ENCODE peak calls at places on chromosomes 7 and 10, in nine cellular contexts. One of them, this sample, is unnamed.

GRCh38 chr7:16028651-16029050 is 342.2 kb upstream of the MEOX2 start:
- DNase-seq in kidney: no peak
- DNase-seq in hepatocyte: no peak
- DNase-seq in lower lobe of right lung: no peak
- DNase-seq in brain microvascular endothelial cell: no peak
- DNase-seq in AG10803: peak
- DNase-seq in CD8-positive, alpha-beta T cell: no peak
- DNase-seq in PC-3: no peak
- DNase-seq in adrenal gland: no peak
- DNase-seq in this sample: no peak

GRCh38 chr7:130112662-130113425 is 42.5 kb downstream of the KLHDC10 start:
- DNase-seq in AG10803: no peak
- DNase-seq in PC-3: no peak
- DNase-seq in adrenal gland: no peak
- DNase-seq in lower lobe of right lung: no peak
- DNase-seq in kidney: no peak
- DNase-seq in hepatocyte: no peak
- DNase-seq in brain microvascular endothelial cell: no peak
- DNase-seq in CD8-positive, alpha-beta T cell: no peak
- DNase-seq in this sample: no peak

GRCh38 chr10:114682121-114682520 is 24.0 kb upstream of the ABLIM1 start:
- DNase-seq in PC-3: no peak
- DNase-seq in hepatocyte: no peak
- DNase-seq in CD8-positive, alpha-beta T cell: no peak
- DNase-seq in AG10803: no peak
- DNase-seq in adrenal gland: no peak
- DNase-seq in brain microvascular endothelial cell: no peak
- DNase-seq in kidney: no peak
- DNase-seq in lower lobe of right lung: no peak
- DNase-seq in this sample: no peak

GRCh38 chr10:79387466-79387973 is 40.3 kb downstream of the PPIF start:
- DNase-seq in CD8-positive, alpha-beta T cell: no peak
- DNase-seq in adrenal gland: no peak
- DNase-seq in AG10803: no peak
- DNase-seq in lower lobe of right lung: no peak
- DNase-seq in PC-3: no peak
- DNase-seq in brain microvascular endothelial cell: no peak
- DNase-seq in kidney: peak
- DNase-seq in hepatocyte: no peak
- DNase-seq in this sample: no peak

GRCh38 chr10:96666738-96667137 is 53.6 kb downstream of the PIK3AP1 start:
- DNase-seq in PC-3: no peak
- DNase-seq in AG10803: no peak
- DNase-seq in hepatocyte: no peak
- DNase-seq in kidney: no peak
- DNase-seq in CD8-positive, alpha-beta T cell: no peak
- DNase-seq in adrenal gland: no peak
- DNase-seq in brain microvascular endothelial cell: no peak
- DNase-seq in lower lobe of right lung: no peak
- DNase-seq in this sample: no peak

GRCh38 chr7:114652041-114652440 is 237.4 kb downstream of the FOXP2 start:
- DNase-seq in AG10803: no peak
- DNase-seq in PC-3: no peak
- DNase-seq in brain microvascular endothelial cell: no peak
- DNase-seq in kidney: no peak
- DNase-seq in hepatocyte: no peak
- DNase-seq in CD8-positive, alpha-beta T cell: no peak
- DNase-seq in adrenal gland: no peak
- DNase-seq in lower lobe of right lung: no peak
- DNase-seq in this sample: no peak

GRCh38 chr7:74029094-74029785 is 1.3 kb downstream of the ELN start:
- DNase-seq in brain microvascular endothelial cell: no peak
- DNase-seq in kidney: peak
- DNase-seq in adrenal gland: no peak
- DNase-seq in CD8-positive, alpha-beta T cell: no peak
- DNase-seq in hepatocyte: no peak
- DNase-seq in PC-3: no peak
- DNase-seq in lower lobe of right lung: no peak
- DNase-seq in AG10803: no peak
- DNase-seq in this sample: no peak

GRCh38 chr10:72010234-72010992 is 46.2 kb downstream of the CHST3 start:
- DNase-seq in kidney: no peak
- DNase-seq in lower lobe of right lung: no peak
- DNase-seq in hepatocyte: no peak
- DNase-seq in AG10803: peak
- DNase-seq in brain microvascular endothelial cell: no peak
- DNase-seq in adrenal gland: no peak
- DNase-seq in CD8-positive, alpha-beta T cell: no peak
- DNase-seq in PC-3: no peak
- DNase-seq in this sample: no peak

GRCh38 chr10:24650669-24651391 is 72.9 kb downstream of the ARHGAP21 start:
- DNase-seq in brain microvascular endothelial cell: no peak
- DNase-seq in AG10803: no peak
- DNase-seq in adrenal gland: no peak
- DNase-seq in CD8-positive, alpha-beta T cell: no peak
- DNase-seq in hepatocyte: no peak
- DNase-seq in kidney: no peak
- DNase-seq in lower lobe of right lung: no peak
- DNase-seq in PC-3: no peak
- DNase-seq in this sample: no peak

GRCh38 chr10:133257489-133258065 is 19.1 kb downstream of the ADAM8 start:
- DNase-seq in kidney: peak
- DNase-seq in hepatocyte: peak
- DNase-seq in adrenal gland: peak
- DNase-seq in brain microvascular endothelial cell: no peak
- DNase-seq in CD8-positive, alpha-beta T cell: no peak
- DNase-seq in lower lobe of right lung: peak
- DNase-seq in PC-3: peak
- DNase-seq in AG10803: peak
- DNase-seq in this sample: peak
- TF ChIP-seq CTCF in kidney: peak
- TF ChIP-seq CTCF in hepatocyte: peak
- TF ChIP-seq CTCF in adrenal gland: peak
- TF ChIP-seq CTCF in brain microvascular endothelial cell: peak
- TF ChIP-seq CTCF in CD8-positive, alpha-beta T cell: no peak
- TF ChIP-seq CTCF in lower lobe of right lung: peak
- TF ChIP-seq CTCF in PC-3: peak
- TF ChIP-seq CTCF in AG10803: peak
- TF ChIP-seq CTCF in this sample: peak

GRCh38 chr10:133007360-133007858 is 65.0 kb upstream of the CFAP46 start:
- DNase-seq in CD8-positive, alpha-beta T cell: no peak
- DNase-seq in hepatocyte: no peak
- DNase-seq in lower lobe of right lung: no peak
- DNase-seq in AG10803: no peak
- DNase-seq in adrenal gland: no peak
- DNase-seq in brain microvascular endothelial cell: no peak
- DNase-seq in PC-3: no peak
- DNase-seq in kidney: peak
- DNase-seq in this sample: no peak

GRCh38 chr10:133008196-133008595 is 65.8 kb upstream of the CFAP46 start:
- DNase-seq in CD8-positive, alpha-beta T cell: no peak
- DNase-seq in AG10803: no peak
- DNase-seq in adrenal gland: no peak
- DNase-seq in brain microvascular endothelial cell: no peak
- DNase-seq in lower lobe of right lung: no peak
- DNase-seq in hepatocyte: no peak
- DNase-seq in kidney: peak
- DNase-seq in PC-3: no peak
- DNase-seq in this sample: no peak

GRCh38 chr10:133010095-133010837 is 67.9 kb upstream of the CFAP46 start:
- DNase-seq in brain microvascular endothelial cell: no peak
- DNase-seq in adrenal gland: no peak
- DNase-seq in CD8-positive, alpha-beta T cell: no peak
- DNase-seq in hepatocyte: no peak
- DNase-seq in lower lobe of right lung: no peak
- DNase-seq in PC-3: no peak
- DNase-seq in AG10803: no peak
- DNase-seq in kidney: peak
- DNase-seq in this sample: no peak

GRCh38 chr10:133008736-133009135 is 66.4 kb upstream of the CFAP46 start:
- DNase-seq in adrenal gland: no peak
- DNase-seq in AG10803: no peak
- DNase-seq in PC-3: no peak
- DNase-seq in lower lobe of right lung: no peak
- DNase-seq in CD8-positive, alpha-beta T cell: no peak
- DNase-seq in kidney: peak
- DNase-seq in hepatocyte: no peak
- DNase-seq in brain microvascular endothelial cell: no peak
- DNase-seq in this sample: no peak

GRCh38 chr10:133009218-133009954 is 67.0 kb upstream of the CFAP46 start:
- DNase-seq in CD8-positive, alpha-beta T cell: no peak
- DNase-seq in adrenal gland: peak
- DNase-seq in PC-3: peak
- DNase-seq in kidney: peak
- DNase-seq in hepatocyte: peak
- DNase-seq in brain microvascular endothelial cell: no peak
- DNase-seq in lower lobe of right lung: peak
- DNase-seq in AG10803: no peak
- DNase-seq in this sample: peak
- H3K4me3 ChIP-seq in CD8-positive, alpha-beta T cell: no peak
- H3K4me3 ChIP-seq in adrenal gland: no peak
- H3K4me3 ChIP-seq in PC-3: no peak
- H3K4me3 ChIP-seq in kidney: no peak
- H3K4me3 ChIP-seq in hepatocyte: no peak
- H3K4me3 ChIP-seq in brain microvascular endothelial cell: no peak
- H3K4me3 ChIP-seq in lower lobe of right lung: peak
- H3K4me3 ChIP-seq in AG10803: no peak
- H3K4me3 ChIP-seq in this sample: no peak

GRCh38 chr7:78437118-78437517 is 638.5 kb downstream of the PHTF2 start:
- DNase-seq in AG10803: peak
- DNase-seq in kidney: no peak
- DNase-seq in adrenal gland: no peak
- DNase-seq in lower lobe of right lung: no peak
- DNase-seq in brain microvascular endothelial cell: no peak
- DNase-seq in PC-3: no peak
- DNase-seq in CD8-positive, alpha-beta T cell: no peak
- DNase-seq in hepatocyte: no peak
- DNase-seq in this sample: no peak

GRCh38 chr7:78441737-78442136 is 643.2 kb downstream of the PHTF2 start:
- DNase-seq in lower lobe of right lung: no peak
- DNase-seq in kidney: no peak
- DNase-seq in PC-3: no peak
- DNase-seq in AG10803: no peak
- DNase-seq in brain microvascular endothelial cell: no peak
- DNase-seq in CD8-positive, alpha-beta T cell: no peak
- DNase-seq in hepatocyte: no peak
- DNase-seq in adrenal gland: no peak
- DNase-seq in this sample: no peak

GRCh38 chr7:78435355-78435754 is 636.8 kb downstream of the PHTF2 start:
- DNase-seq in lower lobe of right lung: no peak
- DNase-seq in adrenal gland: no peak
- DNase-seq in kidney: no peak
- DNase-seq in CD8-positive, alpha-beta T cell: no peak
- DNase-seq in hepatocyte: no peak
- DNase-seq in PC-3: no peak
- DNase-seq in AG10803: peak
- DNase-seq in brain microvascular endothelial cell: no peak
- DNase-seq in this sample: no peak

GRCh38 chr7:78434281-78434680 is 635.7 kb downstream of the PHTF2 start:
- DNase-seq in brain microvascular endothelial cell: no peak
- DNase-seq in kidney: no peak
- DNase-seq in hepatocyte: no peak
- DNase-seq in adrenal gland: no peak
- DNase-seq in lower lobe of right lung: no peak
- DNase-seq in CD8-positive, alpha-beta T cell: no peak
- DNase-seq in PC-3: no peak
- DNase-seq in AG10803: no peak
- DNase-seq in this sample: no peak

GRCh38 chr7:78438433-78438832 is 639.9 kb downstream of the PHTF2 start:
- DNase-seq in hepatocyte: no peak
- DNase-seq in AG10803: no peak
- DNase-seq in CD8-positive, alpha-beta T cell: no peak
- DNase-seq in PC-3: no peak
- DNase-seq in brain microvascular endothelial cell: no peak
- DNase-seq in adrenal gland: no peak
- DNase-seq in kidney: no peak
- DNase-seq in lower lobe of right lung: no peak
- DNase-seq in this sample: no peak
- TF ChIP-seq CTCF in hepatocyte: no peak
- TF ChIP-seq CTCF in AG10803: no peak
- TF ChIP-seq CTCF in CD8-positive, alpha-beta T cell: no peak
- TF ChIP-seq CTCF in PC-3: no peak
- TF ChIP-seq CTCF in brain microvascular endothelial cell: no peak
- TF ChIP-seq CTCF in adrenal gland: no peak
- TF ChIP-seq CTCF in kidney: no peak
- TF ChIP-seq CTCF in lower lobe of right lung: no peak
- TF ChIP-seq CTCF in this sample: no peak

GRCh38 chr10:100282907-100283306 is 3.6 kb downstream of the BLOC1S2 start:
- DNase-seq in brain microvascular endothelial cell: no peak
- DNase-seq in adrenal gland: no peak
- DNase-seq in kidney: no peak
- DNase-seq in hepatocyte: no peak
- DNase-seq in AG10803: no peak
- DNase-seq in PC-3: no peak
- DNase-seq in lower lobe of right lung: no peak
- DNase-seq in CD8-positive, alpha-beta T cell: no peak
- DNase-seq in this sample: no peak
- H3K4me3 ChIP-seq in brain microvascular endothelial cell: no peak
- H3K4me3 ChIP-seq in adrenal gland: no peak
- H3K4me3 ChIP-seq in kidney: no peak
- H3K4me3 ChIP-seq in hepatocyte: no peak
- H3K4me3 ChIP-seq in AG10803: no peak
- H3K4me3 ChIP-seq in PC-3: no peak
- H3K4me3 ChIP-seq in lower lobe of right lung: no peak
- H3K4me3 ChIP-seq in CD8-positive, alpha-beta T cell: no peak
- H3K4me3 ChIP-seq in this sample: no peak

GRCh38 chr7:6556196-6556595 is 4.9 kb upstream of the GRID2IP start:
- DNase-seq in hepatocyte: peak
- DNase-seq in adrenal gland: no peak
- DNase-seq in brain microvascular endothelial cell: no peak
- DNase-seq in PC-3: peak
- DNase-seq in CD8-positive, alpha-beta T cell: no peak
- DNase-seq in kidney: no peak
- DNase-seq in lower lobe of right lung: no peak
- DNase-seq in AG10803: no peak
- DNase-seq in this sample: no peak
- TF ChIP-seq CTCF in hepatocyte: peak
- TF ChIP-seq CTCF in adrenal gland: peak
- TF ChIP-seq CTCF in brain microvascular endothelial cell: peak
- TF ChIP-seq CTCF in PC-3: peak
- TF ChIP-seq CTCF in CD8-positive, alpha-beta T cell: no peak
- TF ChIP-seq CTCF in kidney: no peak
- TF ChIP-seq CTCF in lower lobe of right lung: peak
- TF ChIP-seq CTCF in AG10803: no peak
- TF ChIP-seq CTCF in this sample: no peak

GRCh38 chr10:90968448-90969086 is 47.7 kb upstream of the ANKRD1 start:
- DNase-seq in hepatocyte: no peak
- DNase-seq in CD8-positive, alpha-beta T cell: no peak
- DNase-seq in adrenal gland: peak
- DNase-seq in kidney: no peak
- DNase-seq in PC-3: peak
- DNase-seq in AG10803: peak
- DNase-seq in lower lobe of right lung: no peak
- DNase-seq in brain microvascular endothelial cell: peak
- DNase-seq in this sample: no peak
- H3K4me3 ChIP-seq in hepatocyte: no peak
- H3K4me3 ChIP-seq in CD8-positive, alpha-beta T cell: no peak
- H3K4me3 ChIP-seq in adrenal gland: no peak
- H3K4me3 ChIP-seq in kidney: no peak
- H3K4me3 ChIP-seq in PC-3: no peak
- H3K4me3 ChIP-seq in AG10803: no peak
- H3K4me3 ChIP-seq in lower lobe of right lung: no peak
- H3K4me3 ChIP-seq in brain microvascular endothelial cell: no peak
- H3K4me3 ChIP-seq in this sample: no peak